ENCODE peak calls at places on chromosome 12, in five cellular contexts. J is cardiac fibroblast; C is MV-4-11; M is stimulated activated CD4-positive, alpha-beta T cell treated with anti-CD3 and anti-CD28 coated beads, TNF-alpha, amount 100 ng/mL, for 4 hours; S is endothelial cell. B is an unnamed sample.
A peak's percentile ranks its signal among the peaks of the same experiment; 100 is the strongest.

GRCh38 chr12:113208041-113208934 is 13.0 kb upstream of the TPCN1 start:
- DNase-seq in J (peak; percentile 57), C (peak; percentile 100), M (no peak), S (no peak), B (no peak)

GRCh38 chr12:9064201-9064814 is 51.4 kb downstream of the A2M start:
- DNase-seq in J (peak; percentile 65), C (peak; percentile 55), M (peak; percentile 27), S (peak; percentile 69), B (peak; percentile 71)

GRCh38 chr12:132447327-132447720 is 42.6 kb upstream of the FBRSL1 start:
- DNase-seq in J (no peak), C (no peak), M (no peak), S (no peak), B (no peak)

GRCh38 chr12:12333980-12334709 is 15.9 kb downstream of the MANSC1 start:
- DNase-seq in J (peak; percentile 59), C (peak; percentile 37), M (peak; percentile 13), S (peak; percentile 69), B (peak; percentile 77)

GRCh38 chr12:111406474-111407370 is 999 bp downstream of the SH2B3 start:
- DNase-seq in J (no peak), C (peak; percentile 99), M (peak; percentile 39), S (no peak), B (no peak)

GRCh38 chr12:52691765-52692150 is 11.6 kb upstream of the KRT1 start:
- DNase-seq in J (no peak), C (no peak), M (no peak), S (no peak), B (no peak)

GRCh38 chr12:95114766-95115450 is 41.5 kb upstream of the NR2C1 start:
- DNase-seq in J (no peak), C (no peak), M (no peak), S (no peak), B (no peak)

GRCh38 chr12:82803201-82803600 is 116.5 kb downstream of the TMTC2 start:
- DNase-seq in J (no peak), C (no peak), M (no peak), S (no peak), B (no peak)

GRCh38 chr12:101901782-101902181 is 24.4 kb downstream of the DRAM1 start:
- DNase-seq in J (no peak), C (no peak), M (no peak), S (no peak), B (no peak)

GRCh38 chr12:24773996-24774395 is 174.9 kb downstream of the BCAT1 start:
- DNase-seq in J (no peak), C (no peak), M (no peak), S (no peak), B (no peak)

GRCh38 chr12:39807043-39807442 is 187.4 kb upstream of the ABCD2 start:
- DNase-seq in J (peak; percentile 32), C (peak; percentile 64), M (no peak), S (peak; percentile 18), B (peak; percentile 48)

GRCh38 chr12:24600996-24601395 is 347.9 kb downstream of the BCAT1 start:
- DNase-seq in J (peak; percentile 63), C (peak; percentile 70), M (no peak), S (no peak), B (no peak)

GRCh38 chr12:66633676-66634075 is 45.2 kb downstream of the GRIP1 start:
- DNase-seq in J (peak; percentile 37), C (no peak), M (no peak), S (no peak), B (no peak)

GRCh38 chr12:92538970-92539749 is 163.6 kb upstream of the PLEKHG7 start:
- DNase-seq in J (peak; percentile 90), C (peak; percentile 96), M (no peak), S (no peak), B (no peak)

GRCh38 chr12:9099552-9100190 is 16.0 kb downstream of the A2M start:
- DNase-seq in J (no peak), C (no peak), M (no peak), S (no peak), B (no peak)

GRCh38 chr12:65881348-65881961 is 57.2 kb downstream of the HMGA2 start:
- DNase-seq in J (peak; percentile 84), C (no peak), M (no peak), S (peak; percentile 19), B (no peak)

GRCh38 chr12:124992874-124993567 is 424 bp upstream of the BRI3BP start:
- DNase-seq in J (peak; percentile 18), C (peak; percentile 86), M (peak; percentile 55), S (peak; percentile 81), B (peak; percentile 75)

GRCh38 chr12:6342140-6342889 is 439 bp upstream of the TNFRSF1A start:
- DNase-seq in J (peak; percentile 48), C (no peak), M (no peak), S (no peak), B (no peak)

GRCh38 chr12:17954788-17955187 is 135.2 kb downstream of the RERGL start:
- DNase-seq in J (no peak), C (no peak), M (no peak), S (no peak), B (no peak)

GRCh38 chr12:95492462-95492861 is 18.5 kb downstream of the METAP2 start:
- DNase-seq in J (no peak), C (no peak), M (no peak), S (no peak), B (no peak)

GRCh38 chr12:68405292-68405900 is 73.2 kb upstream of the MDM1 start:
- DNase-seq in J (peak; percentile 59), C (no peak), M (no peak), S (no peak), B (no peak)

GRCh38 chr12:25054783-25055144 is 105.9 kb upstream of the BCAT1 start:
- DNase-seq in J (no peak), C (no peak), M (no peak), S (no peak), B (no peak)

GRCh38 chr12:107610030-107610859 is 75.4 kb upstream of the PWP1 start:
- DNase-seq in J (peak; percentile 56), C (no peak), M (no peak), S (peak; percentile 56), B (peak; percentile 43)

GRCh38 chr12:93025145-93026103 is 96.3 kb upstream of the EEA1 start:
- DNase-seq in J (peak; percentile 84), C (peak; percentile 57), M (no peak), S (peak; percentile 6), B (peak; percentile 35)

GRCh38 chr12:114916531-114916930 is 232.6 kb upstream of the TBX3 start:
- DNase-seq in J (peak; percentile 67), C (peak; percentile 66), M (no peak), S (no peak), B (no peak)

GRCh38 chr12:6553051-6553868 is 2.6 kb downstream of the IFFO1 start:
- DNase-seq in J (peak; percentile 84), C (no peak), M (no peak), S (no peak), B (no peak)

GRCh38 chr12:90305379-90305778 is 596.7 kb upstream of the ATP2B1 start:
- DNase-seq in J (no peak), C (no peak), M (no peak), S (no peak), B (no peak)

GRCh38 chr12:88058719-88059077 is 29.5 kb upstream of the C12orf50 start:
- DNase-seq in J (peak; percentile 19), C (no peak), M (no peak), S (no peak), B (no peak)

GRCh38 chr12:40146800-40147797 is 41.2 kb upstream of the SLC2A13 start:
- DNase-seq in J (no peak), C (peak; percentile 51), M (no peak), S (no peak), B (no peak)

GRCh38 chr12:113555226-113555625 is 83.6 kb upstream of the LHX5 start:
- DNase-seq in J (no peak), C (no peak), M (no peak), S (no peak), B (no peak)

GRCh38 chr12:118874698-118875548 is 106.4 kb upstream of the SRRM4 start:
- DNase-seq in J (no peak), C (no peak), M (no peak), S (peak; percentile 5), B (no peak)

GRCh38 chr12:122866379-122866778 is 29.5 kb downstream of the VPS37B start:
- DNase-seq in J (no peak), C (no peak), M (no peak), S (no peak), B (no peak)

GRCh38 chr12:65518771-65519170 is 240.3 kb downstream of the MSRB3 start:
- DNase-seq in J (no peak), C (no peak), M (no peak), S (no peak), B (no peak)

B was measured in HEK293T.